ENCODE peak calls at places on chromosomes 12 and 14, in eight cellular contexts. M, W, P, Y, D, C, U and X are unnamed samples.

GRCh38 chr12:68405292-68405900 is 73.2 kb upstream of the MDM1 start:
- DNase-seq in M (no peak), W (no peak), P (no peak), Y (no peak), D (no peak), C (peak; percentile 16), U (no peak), X (no peak)

GRCh38 chr12:115312901-115313300 is 628.9 kb upstream of the TBX3 start:
- DNase-seq in M (no peak), W (no peak), P (no peak), Y (no peak), D (no peak), C (no peak), U (no peak), X (no peak)

GRCh38 chr14:101851716-101852395 is 90.3 kb downstream of the PPP2R5C start:
- DNase-seq in M (no peak), W (no peak), P (no peak), Y (no peak), D (no peak), C (no peak), U (no peak), X (no peak)

GRCh38 chr12:94867066-94867855 is 136.2 kb downstream of the NDUFA12 start:
- DNase-seq in M (no peak), W (no peak), P (peak; percentile 73), Y (no peak), D (no peak), C (no peak), U (no peak), X (no peak)

GRCh38 chr12:55742719-55743130 is at the start of gene GDF11:
- DNase-seq in M (peak; percentile 52), W (peak; percentile 86), P (peak; percentile 87), Y (no peak), D (peak; percentile 45), C (peak; percentile 83), U (peak; percentile 35), X (peak; percentile 67)

GRCh38 chr12:31629756-31630732 is 29.4 kb upstream of the ETFBKMT start:
- DNase-seq in M (no peak), W (peak; percentile 69), P (no peak), Y (peak; percentile 67), D (no peak), C (peak; percentile 72), U (no peak), X (no peak)

GRCh38 chr14:35213869-35214387 is 78.3 kb upstream of the PSMA6 start:
- DNase-seq in M (no peak), W (no peak), P (peak; percentile 74), Y (no peak), D (no peak), C (no peak), U (no peak), X (peak; percentile 71)

GRCh38 chr14:95814363-95815225 is 62.0 kb upstream of the TUNAR start:
- DNase-seq in M (no peak), W (no peak), P (no peak), Y (no peak), D (no peak), C (no peak), U (no peak), X (no peak)

GRCh38 chr12:123761841-123762714 is at the start of gene DNAH10:
- DNase-seq in M (peak; percentile 14), W (no peak), P (no peak), Y (no peak), D (peak; percentile 11), C (no peak), U (no peak), X (no peak)

GRCh38 chr12:49187184-49187583 is 1.7 kb downstream of the TUBA1A start:
- DNase-seq in M (no peak), W (peak; percentile 69), P (peak; percentile 5), Y (no peak), D (no peak), C (peak; percentile 78), U (no peak), X (peak; percentile 27)

GRCh38 chr12:74984631-74985030 is 225.0 kb downstream of the KCNC2 start:
- DNase-seq in M (no peak), W (no peak), P (no peak), Y (no peak), D (no peak), C (no peak), U (no peak), X (no peak)

GRCh38 chr12:123269395-123269892 is 2.2 kb downstream of the CDK2AP1 start:
- DNase-seq in M (no peak), W (peak; percentile 74), P (peak; percentile 70), Y (peak; percentile 39), D (no peak), C (peak; percentile 72), U (peak; percentile 55), X (peak; percentile 61)

GRCh38 chr12:5003025-5003666 is 40.5 kb upstream of the KCNA5 start:
- DNase-seq in M (peak; percentile 2), W (peak; percentile 54), P (peak; percentile 69), Y (no peak), D (no peak), C (peak; percentile 60), U (peak; percentile 22), X (peak; percentile 41)

GRCh38 chr12:130334937-130335336 is 2.8 kb upstream of the PIWIL1 start:
- DNase-seq in M (no peak), W (no peak), P (no peak), Y (no peak), D (no peak), C (no peak), U (no peak), X (peak; percentile 1)